ENCODE peak calls at places on chromosomes 5 and 9, in nine cellular contexts. S, G, H, M, B, R, C, Q and J are unnamed samples.
A peak's percentile ranks its signal among the peaks of the same experiment; 100 is the strongest.

GRCh38 chr5:164555809-164556208 is 1050.4 kb downstream of the MAT2B start:
- DNase-seq in S (no peak), G (no peak), H (no peak), M (no peak), B (no peak), R (no peak), C (no peak), Q (no peak), J (no peak)

GRCh38 chr9:75432386-75432785 is 344.1 kb downstream of the OSTF1 start:
- DNase-seq in S (no peak), G (no peak), H (no peak), M (no peak), B (no peak), R (no peak), C (no peak), Q (no peak), J (no peak)

GRCh38 chr9:125744616-125745387 is 2.4 kb upstream of the PBX3 start:
- DNase-seq in S (no peak), G (no peak), H (no peak), M (peak; percentile 74), B (no peak), R (no peak), C (no peak), Q (no peak), J (no peak)

GRCh38 chr9:112384690-112385089 is 4.8 kb downstream of the HSDL2 start:
- DNase-seq in S (no peak), G (no peak), H (no peak), M (no peak), B (no peak), R (no peak), C (no peak), Q (no peak), J (no peak)

GRCh38 chr9:38075272-38075671 is 6.2 kb upstream of the SHB start:
- DNase-seq in S (no peak), G (no peak), H (no peak), M (no peak), B (no peak), R (no peak), C (no peak), Q (no peak), J (no peak)

GRCh38 chr5:132215329-132215728 is 12.3 kb downstream of the P4HA2 start:
- DNase-seq in S (no peak), G (no peak), H (no peak), M (peak; percentile 95), B (peak; percentile 93), R (no peak), C (no peak), Q (no peak), J (no peak)

GRCh38 chr9:27865031-27865438 is 291.8 kb upstream of the C9orf72 start:
- DNase-seq in S (no peak), G (no peak), H (no peak), M (peak; percentile 24), B (no peak), R (no peak), C (no peak), Q (no peak), J (no peak)

GRCh38 chr5:110908848-110909247 is 162.7 kb upstream of the TSLP start:
- DNase-seq in S (no peak), G (no peak), H (no peak), M (no peak), B (no peak), R (no peak), C (no peak), Q (no peak), J (no peak)

GRCh38 chr9:136599811-136600660 is 54.2 kb upstream of the NOTCH1 start:
- DNase-seq in S (no peak), G (no peak), H (no peak), M (no peak), B (no peak), R (no peak), C (no peak), Q (no peak), J (no peak)

GRCh38 chr5:14394365-14394764 is 187.2 kb upstream of the OTULINL start:
- DNase-seq in S (no peak), G (no peak), H (no peak), M (no peak), B (no peak), R (no peak), C (no peak), Q (no peak), J (no peak)

GRCh38 chr5:83104031-83104430 is 26.7 kb downstream of the XRCC4 start:
- DNase-seq in S (no peak), G (no peak), H (no peak), M (no peak), B (no peak), R (no peak), C (no peak), Q (no peak), J (no peak)

GRCh38 chr9:5854032-5854792 is 21.3 kb upstream of the ERMP1 start:
- DNase-seq in S (no peak), G (no peak), H (no peak), M (no peak), B (no peak), R (no peak), C (no peak), Q (no peak), J (no peak)

GRCh38 chr5:158522001-158522400 is 577.7 kb downstream of the EBF1 start:
- DNase-seq in S (no peak), G (no peak), H (no peak), M (no peak), B (no peak), R (no peak), C (no peak), Q (no peak), J (no peak)

GRCh38 chr5:10133830-10134229 is 115.9 kb downstream of the ATPSCKMT start:
- DNase-seq in S (peak; percentile 39), G (no peak), H (no peak), M (no peak), B (no peak), R (no peak), C (no peak), Q (no peak), J (peak; percentile 11)

GRCh38 chr5:58985759-58986158 is 402.9 kb downstream of the RAB3C start:
- DNase-seq in S (no peak), G (no peak), H (no peak), M (no peak), B (no peak), R (no peak), C (no peak), Q (no peak), J (no peak)

GRCh38 chr9:5941214-5941613 is 50.5 kb downstream of the MLANA start:
- DNase-seq in S (no peak), G (no peak), H (no peak), M (no peak), B (no peak), R (no peak), C (no peak), Q (no peak), J (no peak)